ENCODE peak calls at places on chromosome 6, in six cellular contexts. C, A, L, I, Y and P are unnamed samples.

GRCh38 chr6:118775381-118775780 is 118.6 kb upstream of the ASF1A start:
- DNase-seq in C (no peak), A (no peak), L (no peak), I (no peak), Y (no peak), P (no peak)

GRCh38 chr6:54617730-54618129 is 228.8 kb upstream of the FAM83B start:
- DNase-seq in C (no peak), A (no peak), L (no peak), I (peak), Y (no peak), P (no peak)

GRCh38 chr6:129890164-129890563 is 29.0 kb upstream of the TMEM244 start:
- DNase-seq in C (no peak), A (no peak), L (no peak), I (peak), Y (no peak), P (no peak)

GRCh38 chr6:145600299-145600698 is 135.0 kb downstream of the EPM2A start:
- DNase-seq in C (no peak), A (no peak), L (no peak), I (no peak), Y (no peak), P (no peak)

GRCh38 chr6:26294276-26294675 is 70.7 kb upstream of the BTN3A2 start:
- DNase-seq in C (no peak), A (no peak), L (no peak), I (no peak), Y (no peak), P (no peak)

GRCh38 chr6:123519191-123519510 is 117.6 kb downstream of the TRDN start:
- DNase-seq in C (peak), A (peak), L (no peak), I (no peak), Y (peak), P (no peak)

GRCh38 chr6:27296106-27296783 is 15.8 kb downstream of the POM121L2 start:
- DNase-seq in C (no peak), A (no peak), L (no peak), I (peak), Y (no peak), P (no peak)

GRCh38 chr6:158383057-158383456 is 70.8 kb downstream of the TULP4 start:
- DNase-seq in C (no peak), A (no peak), L (no peak), I (no peak), Y (no peak), P (no peak)

GRCh38 chr6:29653452-29654038 is 3.3 kb upstream of the MOG start:
- DNase-seq in C (peak), A (peak), L (no peak), I (peak), Y (no peak), P (no peak)

GRCh38 chr6:125258651-125259353 is 43.0 kb downstream of the HDDC2 start:
- DNase-seq in C (no peak), A (no peak), L (no peak), I (no peak), Y (no peak), P (no peak)

GRCh38 chr6:125057392-125058246 is 95.4 kb downstream of the RNF217 start:
- DNase-seq in C (no peak), A (no peak), L (no peak), I (no peak), Y (no peak), P (no peak)

DNA sequence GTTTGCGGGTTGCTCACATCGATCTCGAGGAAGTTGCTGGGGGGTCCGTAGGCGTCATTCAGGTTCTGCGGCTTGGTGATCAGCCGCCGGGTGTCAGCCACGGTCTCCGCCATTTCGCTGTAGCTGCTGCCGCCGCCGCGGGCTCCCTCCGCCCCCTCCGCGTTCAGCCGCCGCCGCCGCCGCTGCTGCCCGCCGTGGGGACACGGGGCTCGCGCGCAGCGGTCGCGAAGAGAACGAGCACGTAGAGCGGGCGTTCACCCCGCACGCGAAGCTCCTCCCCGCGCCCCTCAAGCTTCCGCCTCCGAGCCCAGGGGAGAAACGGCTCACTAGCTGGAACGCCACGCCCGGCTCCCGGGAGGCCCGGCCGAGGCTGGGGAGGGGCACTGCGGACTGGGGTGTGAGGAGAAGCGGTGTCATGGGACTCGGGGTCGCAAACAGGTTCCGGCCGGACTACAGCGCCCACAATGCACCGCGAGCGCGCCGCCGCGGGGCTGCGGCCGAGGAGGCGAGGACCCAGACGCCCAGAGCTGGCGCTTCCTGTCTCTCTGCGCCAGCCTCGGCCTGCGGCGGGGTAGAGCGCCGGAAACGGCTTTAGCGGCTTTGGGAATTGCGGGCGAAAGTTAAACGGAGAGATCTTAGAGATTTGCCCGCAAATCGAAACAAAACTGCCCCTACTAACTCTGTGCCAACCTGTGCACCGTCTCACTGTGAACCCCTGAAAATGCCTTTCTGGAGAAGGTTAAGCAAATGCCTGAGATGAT is at the start of gene SNX3:
- DNase-seq in C (peak), A (peak), L (peak), I (peak), Y (peak), P (peak)
- TF ChIP-seq CTCF in C (no peak), A (peak), L (no peak), I (peak), Y (peak), P (no peak)

GRCh38 chr6:3061501-3061941 is 6.8 kb upstream of the RIPK1 start:
- DNase-seq in C (no peak), A (no peak), L (no peak), I (peak), Y (no peak), P (no peak)
- TF ChIP-seq CTCF in C (no peak), A (no peak), L (no peak), I (peak), Y (no peak), P (no peak)

GRCh38 chr6:169640347-169640972 is 61.4 kb downstream of the WDR27 start:
- DNase-seq in C (no peak), A (no peak), L (no peak), I (peak), Y (no peak), P (no peak)
- TF ChIP-seq CTCF in C (no peak), A (no peak), L (no peak), I (peak), Y (no peak), P (no peak)

GRCh38 chr6:43077981-43078411 is 1.9 kb downstream of the PTK7 start:
- DNase-seq in C (no peak), A (no peak), L (no peak), I (peak), Y (no peak), P (no peak)
- TF ChIP-seq CTCF in C (no peak), A (no peak), L (no peak), I (no peak), Y (no peak), P (no peak)

GRCh38 chr6:7247828-7248227 is 65.2 kb downstream of the SSR1 start:
- DNase-seq in C (no peak), A (no peak), L (no peak), I (no peak), Y (no peak), P (no peak)

GRCh38 chr6:7249391-7249790 is 63.6 kb downstream of the SSR1 start:
- DNase-seq in C (no peak), A (no peak), L (no peak), I (peak), Y (no peak), P (no peak)

GRCh38 chr6:7245668-7246393 is 67.2 kb downstream of the SSR1 start:
- DNase-seq in C (no peak), A (no peak), L (no peak), I (no peak), Y (no peak), P (no peak)

GRCh38 chr6:7247179-7247456 is 65.9 kb downstream of the SSR1 start:
- DNase-seq in C (no peak), A (no peak), L (no peak), I (no peak), Y (no peak), P (no peak)

GRCh38 chr6:7246401-7247178 is 66.4 kb downstream of the SSR1 start:
- DNase-seq in C (no peak), A (no peak), L (peak), I (no peak), Y (no peak), P (no peak)
- TF ChIP-seq CTCF in C (no peak), A (no peak), L (no peak), I (no peak), Y (no peak), P (no peak)

GRCh38 chr6:148345176-148345575 is 2.5 kb downstream of the SASH1 start:
- DNase-seq in C (no peak), A (no peak), L (no peak), I (no peak), Y (no peak), P (no peak)
- TF ChIP-seq CTCF in C (no peak), A (no peak), L (no peak), I (no peak), Y (no peak), P (no peak)

GRCh38 chr6:139996253-139996834 is 621.9 kb upstream of the CITED2 start:
- DNase-seq in C (no peak), A (no peak), L (no peak), I (no peak), Y (no peak), P (no peak)
- TF ChIP-seq CTCF in C (no peak), A (no peak), L (no peak), I (no peak), Y (peak), P (no peak)

GRCh38 chr6:150910561-150910960 is 45.1 kb downstream of the MTHFD1L start:
- DNase-seq in C (no peak), A (no peak), L (no peak), I (no peak), Y (no peak), P (no peak)

GRCh38 chr6:150900049-150900448 is 34.5 kb downstream of the MTHFD1L start:
- DNase-seq in C (no peak), A (no peak), L (no peak), I (peak), Y (no peak), P (no peak)

GRCh38 chr6:150902142-150902800 is 36.8 kb downstream of the MTHFD1L start:
- DNase-seq in C (no peak), A (no peak), L (no peak), I (peak), Y (no peak), P (no peak)

GRCh38 chr6:150907385-150907784 is 41.9 kb downstream of the MTHFD1L start:
- DNase-seq in C (no peak), A (no peak), L (no peak), I (no peak), Y (no peak), P (no peak)

DNA sequence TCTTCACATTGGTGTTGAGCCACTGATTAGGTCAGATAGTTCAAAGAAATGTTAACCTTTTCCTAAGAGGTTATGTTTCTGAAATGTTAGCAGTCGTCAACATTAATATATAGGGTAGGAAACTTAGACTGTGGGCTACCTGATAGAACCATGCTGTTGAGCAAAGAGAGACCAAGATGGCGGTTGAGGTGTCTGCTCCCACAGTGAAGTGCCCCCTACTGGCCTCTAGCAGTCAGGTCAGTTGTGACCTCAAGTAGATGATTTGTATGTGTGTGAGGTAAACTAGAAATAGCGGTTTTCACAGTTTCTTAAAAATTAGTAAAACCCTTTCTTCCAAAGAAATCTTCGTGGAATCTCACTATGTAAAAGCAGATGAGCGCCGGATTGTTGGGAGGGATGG is 40.3 kb downstream of the MTHFD1L start:
- DNase-seq in C (no peak), A (no peak), L (no peak), I (no peak), Y (no peak), P (no peak)
- TF ChIP-seq CTCF in C (peak), A (no peak), L (no peak), I (peak), Y (peak), P (no peak)

GRCh38 chr6:53070808-53071207 is 5.6 kb downstream of the FBXO9 start:
- DNase-seq in C (no peak), A (no peak), L (no peak), I (no peak), Y (no peak), P (no peak)
- TF ChIP-seq CTCF in C (no peak), A (no peak), L (no peak), I (no peak), Y (no peak), P (no peak)